ENCODE peak calls at places on chromosomes 6 and 20, in six cellular contexts. W is GM12865; R is GM04504; G is ELR; H is stimulated activated CD4-positive, alpha-beta T cell treated with anti-CD3 and anti-CD28 coated beads, Interleukin-2, amount 100 ng/mL, for 48 hours; Z is non-pigmented ciliary epithelial cell. M is an unnamed sample.

GRCh38 chr6:33116881-33117711 is 41.3 kb downstream of the HLA-DPB1 start:
- DNase-seq in R (no peak), Z (no peak), W (no peak), H (no peak), G (peak; percentile 12), M (no peak)

GRCh38 chr20:17612287-17612974 is 42.6 kb downstream of the DSTN start:
- DNase-seq in H (no peak), Z (peak; percentile 37), R (peak; percentile 35), W (no peak), G (peak; percentile 71), M (no peak)

GRCh38 chr20:50992733-50993457 is 30.0 kb downstream of the KCNG1 start:
- DNase-seq in G (peak; percentile 86), Z (peak; percentile 48), R (peak; percentile 24), H (peak; percentile 62), W (peak; percentile 64), M (no peak)

GRCh38 chr6:167815296-167815980 is 11.3 kb upstream of the AFDN start:
- DNase-seq in R (no peak), Z (no peak), H (no peak), G (no peak), W (no peak), M (no peak)

GRCh38 chr6:157433678-157434081 is 52.7 kb downstream of the ZDHHC14 start:
- DNase-seq in H (no peak), Z (no peak), W (no peak), R (no peak), G (no peak), M (no peak)

GRCh38 chr6:28920281-28920680 is 3.5 kb downstream of the TRIM27 start:
- DNase-seq in Z (no peak), G (no peak), R (no peak), W (no peak), H (no peak), M (no peak)

GRCh38 chr6:106102034-106102433 is 15.9 kb downstream of the PRDM1 start:
- DNase-seq in G (no peak), R (no peak), Z (no peak), W (peak; percentile 95), H (peak; percentile 58), M (no peak)

GRCh38 chr6:43836507-43836906 is 66.5 kb downstream of the VEGFA start:
- DNase-seq in R (no peak), Z (no peak), H (no peak), G (peak; percentile 63), W (no peak), M (no peak)

GRCh38 chr6:42315991-42316378 is 98.3 kb upstream of the MRPS10 start:
- DNase-seq in H (no peak), Z (peak; percentile 93), R (peak; percentile 90), G (peak; percentile 99), W (peak; percentile 56), M (peak; percentile 86)